ENCODE peak calls at places on chromosomes 6 and 20, in six cellular contexts. Z is K562, V is HepG2, C is HCT116, D is GM12878, B is T47D. J is an unnamed sample.

GRCh38 chr6:149154137-149154900 is 163.2 kb upstream of the TAB2 start:
- DNase-seq in D (no peak), B (no peak), Z (no peak), V (no peak), C (no peak), J (no peak)

GRCh38 chr6:138500045-138500665 is 861 bp upstream of the NHSL1 start:
- DNase-seq in D (no peak), V (peak; percentile 63), B (no peak), C (no peak), Z (no peak), J (no peak)

GRCh38 chr6:167485186-167485978 is 160.5 kb downstream of the TTLL2 start:
- DNase-seq in V (peak; percentile 39), B (no peak), Z (peak; percentile 23), C (no peak), D (no peak), J (peak; percentile 58)

GRCh38 chr6:102655823-102656222 is 1262.3 kb downstream of the GRIK2 start:
- DNase-seq in B (no peak), C (no peak), Z (no peak), V (no peak), D (no peak), J (no peak)

GRCh38 chr6:53066059-53066406 is 829 bp downstream of the FBXO9 start:
- DNase-seq in V (no peak), Z (peak; percentile 61), C (no peak), B (no peak), D (no peak), J (no peak)

GRCh38 chr20:56451056-56451765 is 17.2 kb upstream of the RTF2 start:
- DNase-seq in C (no peak), D (no peak), Z (no peak), V (no peak), B (no peak), J (no peak)

GRCh38 chr6:104887350-104887749 is 27.6 kb upstream of the HACE1 start:
- DNase-seq in C (no peak), V (peak; percentile 52), Z (peak; percentile 47), D (no peak), B (peak; percentile 13), J (no peak)

GRCh38 chr6:90266845-90267621 is 29.6 kb downstream of the BACH2 start:
- DNase-seq in D (no peak), Z (no peak), V (no peak), C (no peak), B (no peak), J (no peak)

GRCh38 chr6:44771647-44772415 is 384.3 kb downstream of the CDC5L start:
- DNase-seq in V (no peak), Z (no peak), B (no peak), C (no peak), D (no peak), J (no peak)

GRCh38 chr6:40852667-40853383 is 186.2 kb downstream of the UNC5CL start:
- DNase-seq in Z (peak; percentile 54), V (peak; percentile 26), B (no peak), C (peak; percentile 12), D (no peak), J (no peak)

GRCh38 chr6:98832282-98833100 is 1.9 kb upstream of the POU3F2 start:
- DNase-seq in V (no peak), D (no peak), C (no peak), B (no peak), Z (no peak), J (peak; percentile 72)

GRCh38 chr6:57068066-57068465 is 21.6 kb downstream of the KIAA1586 start:
- DNase-seq in B (no peak), D (no peak), Z (no peak), V (no peak), C (no peak), J (no peak)

GRCh38 chr20:25227317-25227831 is 20.5 kb upstream of the PYGB start:
- DNase-seq in C (no peak), B (no peak), V (peak; percentile 94), D (no peak), Z (peak; percentile 71), J (no peak)

GRCh38 chr6:25311251-25311910 is 32.2 kb downstream of the CARMIL1 start:
- DNase-seq in V (no peak), C (peak; percentile 60), Z (no peak), B (no peak), D (no peak), J (no peak)

GRCh38 chr20:11247059-11247630 is 573.3 kb upstream of the JAG1 start:
- DNase-seq in B (no peak), C (no peak), D (no peak), V (no peak), Z (no peak), J (no peak)

GRCh38 chr6:148747145-148747492 is 289 bp downstream of the UST start:
- DNase-seq in V (no peak), B (peak; percentile 19), C (no peak), D (no peak), Z (no peak), J (peak; percentile 34)

GRCh38 chr20:5675103-5676091 is 74.8 kb upstream of the SHLD1 start:
- DNase-seq in B (no peak), V (no peak), Z (peak; percentile 86), C (no peak), D (no peak), J (no peak)

GRCh38 chr6:7213416-7213815 is 99.6 kb downstream of the SSR1 start:
- DNase-seq in C (no peak), Z (no peak), B (no peak), D (no peak), V (no peak), J (no peak)

GRCh38 chr6:13577926-13578325 is 3.5 kb downstream of the SIRT5 start:
- DNase-seq in D (no peak), V (no peak), B (no peak), Z (no peak), C (no peak), J (no peak)

GRCh38 chr6:29598348-29598747 is 13.4 kb downstream of the OR2H2 start:
- DNase-seq in B (no peak), C (no peak), V (no peak), D (no peak), Z (no peak), J (no peak)

GRCh38 chr6:29593199-29593598 is 8.3 kb downstream of the OR2H2 start:
- DNase-seq in C (no peak), B (no peak), V (no peak), Z (no peak), D (no peak), J (no peak)

GRCh38 chr6:29591677-29592076 is 6.8 kb downstream of the OR2H2 start:
- DNase-seq in Z (no peak), V (no peak), B (no peak), D (no peak), C (no peak), J (no peak)

GRCh38 chr6:29596381-29596900 is 11.5 kb downstream of the OR2H2 start:
- DNase-seq in V (no peak), D (no peak), B (no peak), C (no peak), Z (no peak), J (no peak)

DNA sequence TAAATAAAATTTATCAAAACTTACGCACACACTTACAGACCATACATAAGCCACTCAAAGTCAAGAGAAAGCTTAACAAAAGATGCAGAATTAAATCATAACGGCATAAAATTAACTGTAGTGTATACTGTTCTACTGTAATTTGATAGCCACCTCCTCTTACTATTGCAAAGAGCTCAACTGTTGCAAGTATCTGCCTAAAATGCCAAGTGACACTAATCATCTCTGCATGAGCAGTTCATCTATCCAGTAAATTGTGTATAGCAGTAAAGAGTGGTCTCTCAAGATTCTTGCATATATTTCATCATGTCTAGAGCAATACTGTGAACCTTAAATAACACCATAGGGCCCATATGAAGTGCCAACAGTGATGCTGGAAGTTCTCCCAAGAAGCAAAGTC is 12.3 kb downstream of the OR2H2 start:
- DNase-seq in B (no peak), Z (no peak), V (no peak), D (no peak), C (no peak), J (no peak)
- TF ChIP-seq JUND in B (no peak), Z (no peak), V (no peak), D (no peak), C (no peak), J (no peak)

GRCh38 chr6:84048588-84048987 is 15.0 kb downstream of the MRAP2 start:
- DNase-seq in Z (no peak), V (no peak), C (no peak), D (no peak), B (no peak), J (no peak)

GRCh38 chr6:84055646-84056045 is 22.1 kb downstream of the MRAP2 start:
- DNase-seq in Z (no peak), V (no peak), B (no peak), C (no peak), D (no peak), J (no peak)

GRCh38 chr6:84052883-84053241 is 19.3 kb downstream of the MRAP2 start:
- DNase-seq in V (no peak), Z (no peak), D (no peak), C (no peak), B (no peak), J (no peak)

GRCh38 chr6:84050408-84050807 is 16.8 kb downstream of the MRAP2 start:
- DNase-seq in B (no peak), C (no peak), D (no peak), Z (peak; percentile 84), V (no peak), J (no peak)

GRCh38 chr6:84052204-84052882 is 18.8 kb downstream of the MRAP2 start:
- DNase-seq in D (no peak), Z (peak; percentile 84), B (peak; percentile 20), V (peak; percentile 35), C (no peak), J (peak; percentile 52)
- TF ChIP-seq JUND in D (no peak), Z (no peak), B (no peak), V (no peak), C (no peak), J (no peak)

GRCh38 chr6:17478223-17478907 is 85.0 kb downstream of the CAP2 start:
- DNase-seq in C (no peak), V (no peak), Z (no peak), D (no peak), B (no peak), J (no peak)
- TF ChIP-seq JUND in C (no peak), V (no peak), Z (no peak), D (no peak), B (no peak), J (no peak)

GRCh38 chr6:130421567-130421966 is 55.8 kb downstream of the TMEM200A start:
- DNase-seq in V (no peak), C (no peak), B (no peak), Z (no peak), D (no peak), J (no peak)

GRCh38 chr6:130420911-130421310 is 55.1 kb downstream of the TMEM200A start:
- DNase-seq in V (no peak), D (no peak), C (no peak), Z (no peak), B (no peak), J (no peak)

GRCh38 chr6:130423044-130423443 is 57.2 kb downstream of the TMEM200A start:
- DNase-seq in C (no peak), B (no peak), D (no peak), V (no peak), Z (no peak), J (no peak)

GRCh38 chr6:130412556-130413290 is 46.9 kb downstream of the TMEM200A start:
- DNase-seq in B (no peak), C (no peak), V (no peak), D (no peak), Z (no peak), J (no peak)

DNA sequence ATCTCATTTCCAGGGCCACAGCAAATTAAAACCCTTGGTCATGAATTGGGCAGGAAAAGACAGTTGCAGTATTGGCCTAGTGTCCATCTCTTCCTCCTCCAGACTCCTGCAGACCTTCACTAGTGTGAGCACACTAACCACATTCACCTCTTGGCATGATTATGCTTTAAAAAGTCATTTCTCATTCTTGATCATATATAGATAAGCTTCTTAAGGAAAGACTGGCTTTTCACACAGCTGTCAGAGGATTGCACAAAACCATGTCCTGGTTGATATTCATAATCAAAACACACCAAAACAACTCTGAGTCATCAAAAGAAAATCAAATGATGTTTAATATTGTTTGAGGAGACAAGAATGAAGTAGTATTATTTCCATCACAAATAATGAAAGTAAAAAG is 52.1 kb downstream of the TMEM200A start:
- DNase-seq in D (no peak), C (no peak), V (no peak), B (no peak), Z (no peak), J (no peak)
- TF ChIP-seq JUND in D (no peak), C (no peak), V (no peak), B (no peak), Z (no peak), J (peak; percentile 94)